ENCODE peak calls at places on chromosomes 11 and 22, in four cellular contexts. W is AG10803, E is activated T-cell treated with anti-CD3 and anti-CD28 coated beads for 1 hour, I is NCI-H2029. M is an unnamed sample.

GRCh38 chr11:61332266-61332822 is 561 bp downstream of the DDB1 start:
- DNase-seq in W (peak; percentile 41), E (no peak), I (peak; percentile 4), M (no peak)

GRCh38 chr11:34425863-34426262 is 12.9 kb upstream of the CAT start:
- DNase-seq in W (peak; percentile 92), E (no peak), I (no peak), M (no peak)

GRCh38 chr11:113663567-113663966 is 42.5 kb downstream of the TMPRSS5 start:
- DNase-seq in W (peak; percentile 9), E (no peak), I (peak; percentile 5), M (no peak)

GRCh38 chr11:31861011-31861410 is 49.9 kb upstream of the PAX6 start:
- DNase-seq in W (no peak), E (no peak), I (no peak), M (no peak)

GRCh38 chr11:79414644-79415317 is 26.0 kb downstream of the TENM4 start:
- DNase-seq in W (peak; percentile 85), E (no peak), I (no peak), M (no peak)

GRCh38 chr11:1333091-1333772 is 23.8 kb upstream of the TOLLIP start:
- DNase-seq in W (no peak), E (no peak), I (no peak), M (no peak)

GRCh38 chr11:12581923-12582322 is 92.3 kb upstream of the TEAD1 start:
- DNase-seq in W (peak; percentile 79), E (no peak), I (peak; percentile 57), M (no peak)

GRCh38 chr11:8722156-8722555 is 39.6 kb downstream of the RPL27A start:
- DNase-seq in W (peak; percentile 56), E (no peak), I (no peak), M (no peak)

GRCh38 chr11:44632466-44633123 is 67.1 kb downstream of the CD82 start:
- DNase-seq in W (no peak), E (no peak), I (no peak), M (no peak)

GRCh38 chr11:118008271-118008903 is 22.2 kb downstream of the IL10RA start:
- DNase-seq in W (no peak), E (no peak), I (no peak), M (no peak)

GRCh38 chr11:65209711-65210360 is 28.1 kb downstream of the CAPN1 start:
- DNase-seq in W (no peak), E (no peak), I (no peak), M (no peak)

GRCh38 chr11:113401718-113402117 is 14.1 kb downstream of the ANKK1 start:
- DNase-seq in W (peak; percentile 8), E (no peak), I (peak; percentile 97), M (no peak)

GRCh38 chr11:95068549-95068948 is 1.8 kb downstream of the SRSF8 start:
- DNase-seq in W (peak; percentile 92), E (peak; percentile 38), I (peak; percentile 90), M (peak; percentile 62)

GRCh38 chr11:84289381-84289906 is 1003.3 kb upstream of the CCDC90B start:
- DNase-seq in W (peak; percentile 32), E (no peak), I (no peak), M (no peak)

GRCh38 chr11:96664108-96664507 is 274.3 kb downstream of the JRKL start:
- DNase-seq in W (no peak), E (no peak), I (no peak), M (no peak)

GRCh38 chr11:86803641-86804040 is 3.3 kb downstream of the PRSS23 start:
- DNase-seq in W (no peak), E (no peak), I (no peak), M (no peak)

GRCh38 chr11:58330861-58331260 is 28.0 kb downstream of the OR5B17 start:
- DNase-seq in W (peak; percentile 70), E (no peak), I (no peak), M (no peak)

GRCh38 chr11:42422094-42422493 is 889.7 kb upstream of the API5 start:
- DNase-seq in W (peak; percentile 5), E (no peak), I (no peak), M (no peak)

GRCh38 chr22:20561882-20562281 is 54.5 kb downstream of the MED15 start:
- DNase-seq in W (no peak), E (no peak), I (no peak), M (no peak)

M was measured in effector CD4-positive, alpha-beta T cell.